ENCODE peak calls at places on chromosomes 13 and 19, in five cellular contexts. C, S, O, Y and Q are unnamed samples.

GRCh38 chr13:32031025-32031814 is at the start of gene FRY:
- DNase-seq in O (peak; percentile 70), C (peak; percentile 71), S (peak; percentile 60), Y (peak; percentile 70), Q (peak; percentile 42)

GRCh38 chr13:111505175-111505777 is 184.8 kb downstream of the TEX29 start:
- DNase-seq in Y (no peak), C (no peak), S (no peak), O (no peak), Q (peak; percentile 49)

GRCh38 chr13:77751513-77752456 is 54.3 kb downstream of the SLAIN1 start:
- DNase-seq in O (peak; percentile 22), C (no peak), S (peak; percentile 51), Y (no peak), Q (peak; percentile 86)

GRCh38 chr13:93309886-93310520 is 83.4 kb downstream of the GPC6 start:
- DNase-seq in O (no peak), S (no peak), Y (no peak), C (no peak), Q (peak; percentile 58)

GRCh38 chr13:20270163-20270865 is 38.2 kb upstream of the GJB6 start:
- DNase-seq in O (no peak), C (no peak), Y (no peak), S (no peak), Q (no peak)

GRCh38 chr13:110647365-110647737 is 32.0 kb downstream of the NAXD start:
- DNase-seq in O (no peak), S (no peak), C (no peak), Y (no peak), Q (no peak)

GRCh38 chr19:39038098-39038497 is 5.7 kb upstream of the FBXO27 start:
- DNase-seq in Y (no peak), O (no peak), S (peak; percentile 73), C (peak; percentile 18), Q (peak; percentile 86)

GRCh38 chr13:111202745-111203144 is 87.6 kb downstream of the ARHGEF7 start:
- DNase-seq in S (no peak), O (peak; percentile 81), Y (no peak), C (no peak), Q (peak; percentile 92)

GRCh38 chr19:15640294-15640903 is at the start of gene CYP4F3:
- DNase-seq in Y (peak; percentile 74), O (peak; percentile 43), S (peak; percentile 67), C (peak; percentile 52), Q (peak; percentile 64)

GRCh38 chr13:39417131-39417530 is 185.9 kb downstream of the LHFPL6 start:
- DNase-seq in C (no peak), O (no peak), S (no peak), Y (no peak), Q (peak; percentile 56)
- TF ChIP-seq CTCF in C (no peak), O (peak; percentile 28), S (no peak), Y (peak; percentile 38), Q (peak; percentile 47)

GRCh38 chr19:29967623-29968022 is 25.6 kb downstream of the URI1 start:
- DNase-seq in O (no peak), S (no peak), Y (no peak), C (no peak), Q (peak; percentile 59)
- H3K4me1 ChIP-seq in O (peaks cover 23% of the 10 kb centered on the region), S (peaks cover 33% of the 10 kb centered on the region), Y (peaks cover 79% of the 10 kb centered on the region), C (peaks cover 15% of the 10 kb centered on the region), Q (peaks cover 84% of the 10 kb centered on the region)

GRCh38 chr13:80052286-80052685 is 288.6 kb downstream of the SPRY2 start:
- DNase-seq in C (no peak), Y (no peak), S (no peak), O (no peak), Q (no peak)
- TF ChIP-seq CTCF in C (no peak), Y (no peak), S (no peak), O (no peak), Q (no peak)

GRCh38 chr13:42612021-42612765 is 38.2 kb downstream of the TNFSF11 start:
- DNase-seq in Y (no peak), C (no peak), S (no peak), O (no peak), Q (no peak)

GRCh38 chr13:42615691-42616090 is 41.7 kb downstream of the TNFSF11 start:
- DNase-seq in O (no peak), S (no peak), C (no peak), Y (no peak), Q (peak; percentile 1)

GRCh38 chr13:42617262-42617661 is 43.3 kb downstream of the TNFSF11 start:
- DNase-seq in C (no peak), O (no peak), Y (no peak), S (no peak), Q (no peak)
- H3K4me1 ChIP-seq in C (no peaks in the 10 kb centered on the region), O (no peaks in the 10 kb centered on the region), Y (no peaks in the 10 kb centered on the region), S (no peaks in the 10 kb centered on the region), Q (no peaks in the 10 kb centered on the region)

DNA sequence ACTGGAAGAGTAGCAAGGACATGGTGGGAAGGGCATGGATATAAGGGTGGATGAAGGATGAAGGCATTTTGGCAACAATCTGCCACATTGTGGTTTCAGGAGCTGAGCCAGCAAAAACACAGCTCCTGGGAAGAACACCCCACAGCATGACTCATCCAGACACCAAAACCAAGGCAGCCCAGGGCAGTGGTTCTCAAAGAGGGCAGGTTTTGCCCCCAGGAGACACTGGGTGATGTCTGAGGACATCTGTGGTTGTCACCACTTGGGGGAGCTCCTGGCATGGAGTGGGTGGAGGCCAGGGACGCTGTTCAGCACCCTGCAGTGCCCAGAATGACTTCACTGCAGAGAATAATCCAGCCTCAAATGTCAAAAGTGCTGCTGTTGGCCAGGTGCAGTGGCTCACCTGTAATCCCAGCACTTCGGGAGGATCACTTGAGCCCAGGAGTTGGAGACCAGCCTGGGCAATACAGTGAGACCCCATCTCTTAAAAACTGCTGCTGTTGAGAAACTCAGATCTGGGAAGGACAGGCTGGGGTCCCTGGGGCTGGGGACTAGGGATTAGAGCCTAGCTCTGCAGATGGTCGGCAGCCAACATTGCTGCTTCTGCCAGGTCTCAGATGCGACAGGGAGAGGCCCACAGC is 16.1 kb downstream of the ZFR2 start:
- DNase-seq in Y (no peak), S (peak; percentile 17), O (peak; percentile 8), C (no peak), Q (peak; percentile 35)
- TF ChIP-seq CTCF in Y (peak; percentile 50), S (peak; percentile 10), O (peak; percentile 41), C (no peak), Q (peak; percentile 37)